ENCODE peak calls at places on chromosomes 2 and 18, in five cellular contexts. One of them, this sample, is unnamed.

GRCh38 chr2:18545384-18545783 is 15.1 kb downstream of the RDH14 start:
- DNase-seq in A172: peak
- DNase-seq in stimulated activated CD4-positive, alpha-beta T cell treated with anti-CD3 and anti-CD28 coated beads, Interleukin-2, amount 100 ng/mL, for 24 hours: no peak
- DNase-seq in iPS-NIHi11: no peak
- DNase-seq in endothelial cell: no peak
- DNase-seq in this sample: no peak

GRCh38 chr2:222424729-222425671 is 657 bp downstream of the SGPP2 start:
- DNase-seq in A172: no peak
- DNase-seq in stimulated activated CD4-positive, alpha-beta T cell treated with anti-CD3 and anti-CD28 coated beads, Interleukin-2, amount 100 ng/mL, for 24 hours: peak
- DNase-seq in iPS-NIHi11: peak
- DNase-seq in endothelial cell: no peak
- DNase-seq in this sample: no peak

GRCh38 chr18:21203096-21203495 is 38.9 kb upstream of the GREB1L start:
- DNase-seq in A172: no peak
- DNase-seq in stimulated activated CD4-positive, alpha-beta T cell treated with anti-CD3 and anti-CD28 coated beads, Interleukin-2, amount 100 ng/mL, for 24 hours: no peak
- DNase-seq in iPS-NIHi11: no peak
- DNase-seq in endothelial cell: no peak
- DNase-seq in this sample: no peak

GRCh38 chr2:179410552-179411356 is 146.1 kb upstream of the SESTD1 start:
- DNase-seq in A172: peak
- DNase-seq in stimulated activated CD4-positive, alpha-beta T cell treated with anti-CD3 and anti-CD28 coated beads, Interleukin-2, amount 100 ng/mL, for 24 hours: no peak
- DNase-seq in iPS-NIHi11: peak
- DNase-seq in endothelial cell: peak
- DNase-seq in this sample: peak

GRCh38 chr2:66443183-66443976 is 8.5 kb downstream of the MEIS1 start:
- DNase-seq in A172: no peak
- DNase-seq in stimulated activated CD4-positive, alpha-beta T cell treated with anti-CD3 and anti-CD28 coated beads, Interleukin-2, amount 100 ng/mL, for 24 hours: no peak
- DNase-seq in iPS-NIHi11: no peak
- DNase-seq in endothelial cell: no peak
- DNase-seq in this sample: no peak

GRCh38 chr2:64838817-64839216 is 150.4 kb upstream of the SLC1A4 start:
- DNase-seq in A172: peak
- DNase-seq in stimulated activated CD4-positive, alpha-beta T cell treated with anti-CD3 and anti-CD28 coated beads, Interleukin-2, amount 100 ng/mL, for 24 hours: no peak
- DNase-seq in iPS-NIHi11: peak
- DNase-seq in endothelial cell: no peak
- DNase-seq in this sample: no peak

GRCh38 chr2:75292826-75293225 is 93.5 kb upstream of the TACR1 start:
- DNase-seq in A172: peak
- DNase-seq in stimulated activated CD4-positive, alpha-beta T cell treated with anti-CD3 and anti-CD28 coated beads, Interleukin-2, amount 100 ng/mL, for 24 hours: no peak
- DNase-seq in iPS-NIHi11: no peak
- DNase-seq in endothelial cell: no peak
- DNase-seq in this sample: no peak

GRCh38 chr2:167862787-167863186 is 384.6 kb downstream of the STK39 start:
- DNase-seq in A172: peak
- DNase-seq in stimulated activated CD4-positive, alpha-beta T cell treated with anti-CD3 and anti-CD28 coated beads, Interleukin-2, amount 100 ng/mL, for 24 hours: no peak
- DNase-seq in iPS-NIHi11: no peak
- DNase-seq in endothelial cell: no peak
- DNase-seq in this sample: peak

GRCh38 chr18:69626643-69627242 is 226.1 kb downstream of the DOK6 start:
- DNase-seq in A172: no peak
- DNase-seq in stimulated activated CD4-positive, alpha-beta T cell treated with anti-CD3 and anti-CD28 coated beads, Interleukin-2, amount 100 ng/mL, for 24 hours: no peak
- DNase-seq in iPS-NIHi11: no peak
- DNase-seq in endothelial cell: no peak
- DNase-seq in this sample: no peak

GRCh38 chr2:180268006-180268405 is 260.9 kb upstream of the CWC22 start:
- DNase-seq in A172: no peak
- DNase-seq in stimulated activated CD4-positive, alpha-beta T cell treated with anti-CD3 and anti-CD28 coated beads, Interleukin-2, amount 100 ng/mL, for 24 hours: no peak
- DNase-seq in iPS-NIHi11: no peak
- DNase-seq in endothelial cell: no peak
- DNase-seq in this sample: no peak

GRCh38 chr2:188984680-188985079 is 10.5 kb downstream of the COL3A1 start:
- DNase-seq in A172: peak
- DNase-seq in stimulated activated CD4-positive, alpha-beta T cell treated with anti-CD3 and anti-CD28 coated beads, Interleukin-2, amount 100 ng/mL, for 24 hours: no peak
- DNase-seq in iPS-NIHi11: no peak
- DNase-seq in endothelial cell: no peak
- DNase-seq in this sample: no peak

GRCh38 chr18:7300971-7301553 is 70.2 kb downstream of the LRRC30 start:
- DNase-seq in A172: no peak
- DNase-seq in stimulated activated CD4-positive, alpha-beta T cell treated with anti-CD3 and anti-CD28 coated beads, Interleukin-2, amount 100 ng/mL, for 24 hours: no peak
- DNase-seq in iPS-NIHi11: no peak
- DNase-seq in endothelial cell: no peak
- DNase-seq in this sample: no peak

GRCh38 chr2:134178109-134178877 is 75.6 kb upstream of the MGAT5 start:
- DNase-seq in A172: no peak
- DNase-seq in stimulated activated CD4-positive, alpha-beta T cell treated with anti-CD3 and anti-CD28 coated beads, Interleukin-2, amount 100 ng/mL, for 24 hours: no peak
- DNase-seq in iPS-NIHi11: no peak
- DNase-seq in endothelial cell: no peak
- DNase-seq in this sample: no peak

GRCh38 chr18:34794346-34794745 is 84.2 kb downstream of the DTNA start:
- DNase-seq in A172: no peak
- DNase-seq in stimulated activated CD4-positive, alpha-beta T cell treated with anti-CD3 and anti-CD28 coated beads, Interleukin-2, amount 100 ng/mL, for 24 hours: no peak
- DNase-seq in iPS-NIHi11: no peak
- DNase-seq in endothelial cell: no peak
- DNase-seq in this sample: no peak

GRCh38 chr2:215851091-215851490 is 162.3 kb downstream of the MREG start:
- DNase-seq in A172: peak
- DNase-seq in stimulated activated CD4-positive, alpha-beta T cell treated with anti-CD3 and anti-CD28 coated beads, Interleukin-2, amount 100 ng/mL, for 24 hours: no peak
- DNase-seq in iPS-NIHi11: no peak
- DNase-seq in endothelial cell: no peak
- DNase-seq in this sample: no peak

GRCh38 chr2:207833265-207833751 is 63.6 kb upstream of the FZD5 start:
- DNase-seq in A172: peak
- DNase-seq in stimulated activated CD4-positive, alpha-beta T cell treated with anti-CD3 and anti-CD28 coated beads, Interleukin-2, amount 100 ng/mL, for 24 hours: no peak
- DNase-seq in iPS-NIHi11: no peak
- DNase-seq in endothelial cell: no peak
- DNase-seq in this sample: no peak

GRCh38 chr18:3526421-3527354 is 76.7 kb downstream of the TGIF1 start:
- DNase-seq in A172: peak
- DNase-seq in stimulated activated CD4-positive, alpha-beta T cell treated with anti-CD3 and anti-CD28 coated beads, Interleukin-2, amount 100 ng/mL, for 24 hours: no peak
- DNase-seq in iPS-NIHi11: peak
- DNase-seq in endothelial cell: no peak
- DNase-seq in this sample: peak

GRCh38 chr2:198287706-198288105 is 483.3 kb downstream of the PLCL1 start:
- DNase-seq in A172: no peak
- DNase-seq in stimulated activated CD4-positive, alpha-beta T cell treated with anti-CD3 and anti-CD28 coated beads, Interleukin-2, amount 100 ng/mL, for 24 hours: no peak
- DNase-seq in iPS-NIHi11: no peak
- DNase-seq in endothelial cell: no peak
- DNase-seq in this sample: no peak

GRCh38 chr18:62521588-62521987 is 1.2 kb upstream of the ZCCHC2 start:
- DNase-seq in A172: no peak
- DNase-seq in stimulated activated CD4-positive, alpha-beta T cell treated with anti-CD3 and anti-CD28 coated beads, Interleukin-2, amount 100 ng/mL, for 24 hours: no peak
- DNase-seq in iPS-NIHi11: no peak
- DNase-seq in endothelial cell: no peak
- DNase-seq in this sample: no peak

GRCh38 chr18:45352874-45353273 is 262.4 kb upstream of the SLC14A2 start:
- DNase-seq in A172: no peak
- DNase-seq in stimulated activated CD4-positive, alpha-beta T cell treated with anti-CD3 and anti-CD28 coated beads, Interleukin-2, amount 100 ng/mL, for 24 hours: no peak
- DNase-seq in iPS-NIHi11: no peak
- DNase-seq in endothelial cell: no peak
- DNase-seq in this sample: no peak

GRCh38 chr2:118850171-118850900 is 2.9 kb upstream of the EN1 start:
- DNase-seq in A172: no peak
- DNase-seq in stimulated activated CD4-positive, alpha-beta T cell treated with anti-CD3 and anti-CD28 coated beads, Interleukin-2, amount 100 ng/mL, for 24 hours: no peak
- DNase-seq in iPS-NIHi11: no peak
- DNase-seq in endothelial cell: peak
- DNase-seq in this sample: no peak

GRCh38 chr2:169190197-169190775 is 120.9 kb downstream of the DHRS9 start:
- DNase-seq in A172: no peak
- DNase-seq in stimulated activated CD4-positive, alpha-beta T cell treated with anti-CD3 and anti-CD28 coated beads, Interleukin-2, amount 100 ng/mL, for 24 hours: no peak
- DNase-seq in iPS-NIHi11: no peak
- DNase-seq in endothelial cell: no peak
- DNase-seq in this sample: no peak

GRCh38 chr2:96907405-96908041 is 37.6 kb upstream of the SEMA4C start:
- DNase-seq in A172: no peak
- DNase-seq in stimulated activated CD4-positive, alpha-beta T cell treated with anti-CD3 and anti-CD28 coated beads, Interleukin-2, amount 100 ng/mL, for 24 hours: no peak
- DNase-seq in iPS-NIHi11: peak
- DNase-seq in endothelial cell: no peak
- DNase-seq in this sample: peak

GRCh38 chr2:37156071-37156856 is 516 bp downstream of the EIF2AK2 start:
- DNase-seq in A172: peak
- DNase-seq in stimulated activated CD4-positive, alpha-beta T cell treated with anti-CD3 and anti-CD28 coated beads, Interleukin-2, amount 100 ng/mL, for 24 hours: peak
- DNase-seq in iPS-NIHi11: peak
- DNase-seq in endothelial cell: peak
- DNase-seq in this sample: no peak

GRCh38 chr2:207285451-207285771 is 119.7 kb upstream of the KLF7 start:
- DNase-seq in A172: no peak
- DNase-seq in stimulated activated CD4-positive, alpha-beta T cell treated with anti-CD3 and anti-CD28 coated beads, Interleukin-2, amount 100 ng/mL, for 24 hours: no peak
- DNase-seq in iPS-NIHi11: no peak
- DNase-seq in endothelial cell: no peak
- DNase-seq in this sample: no peak

GRCh38 chr2:44247924-44248323 is 27.4 kb upstream of the SLC3A1 start:
- DNase-seq in A172: peak
- DNase-seq in stimulated activated CD4-positive, alpha-beta T cell treated with anti-CD3 and anti-CD28 coated beads, Interleukin-2, amount 100 ng/mL, for 24 hours: no peak
- DNase-seq in iPS-NIHi11: peak
- DNase-seq in endothelial cell: no peak
- DNase-seq in this sample: no peak

GRCh38 chr2:199850250-199850717 is 708 bp downstream of the FTCDNL1 start:
- DNase-seq in A172: no peak
- DNase-seq in stimulated activated CD4-positive, alpha-beta T cell treated with anti-CD3 and anti-CD28 coated beads, Interleukin-2, amount 100 ng/mL, for 24 hours: no peak
- DNase-seq in iPS-NIHi11: no peak
- DNase-seq in endothelial cell: no peak
- DNase-seq in this sample: no peak

GRCh38 chr2:181253438-181253837 is 203.7 kb upstream of the ITGA4 start:
- DNase-seq in A172: no peak
- DNase-seq in stimulated activated CD4-positive, alpha-beta T cell treated with anti-CD3 and anti-CD28 coated beads, Interleukin-2, amount 100 ng/mL, for 24 hours: no peak
- DNase-seq in iPS-NIHi11: no peak
- DNase-seq in endothelial cell: no peak
- DNase-seq in this sample: no peak

GRCh38 chr2:240836781-240837467 is 16.9 kb upstream of the KIF1A start:
- DNase-seq in A172: peak
- DNase-seq in stimulated activated CD4-positive, alpha-beta T cell treated with anti-CD3 and anti-CD28 coated beads, Interleukin-2, amount 100 ng/mL, for 24 hours: no peak
- DNase-seq in iPS-NIHi11: no peak
- DNase-seq in endothelial cell: no peak
- DNase-seq in this sample: no peak

This sample was measured in smooth muscle cell of the brain vasculature.